ENCODE peak calls at places on chromosomes 2 and 18, in seven cellular contexts. E is astrocyte of the spinal cord, V is choroid plexus epithelial cell, M is psoas muscle, O is heart left ventricle, J is prostate gland, W is NCI-H2029. I is an unnamed sample.

GRCh38 chr2:53715568-53715967 is 52.0 kb upstream of the CHAC2 start:
- DNase-seq in E (peak; percentile 13), V (peak; percentile 36), M (no peak), O (no peak), J (no peak), W (no peak), I (peak; percentile 39)

GRCh38 chr2:193584522-193584938 is 1389.8 kb upstream of the TMEFF2 start:
- DNase-seq in E (peak; percentile 52), V (peak; percentile 71), M (no peak), O (no peak), J (no peak), W (no peak), I (peak; percentile 31)

GRCh38 chr2:238510911-238511613 is 84.3 kb downstream of the ASB1 start:
- DNase-seq in E (no peak), V (no peak), M (no peak), O (no peak), J (no peak), W (no peak), I (no peak)

GRCh38 chr2:203484266-203485112 is 50.6 kb downstream of the RAPH1 start:
- DNase-seq in E (no peak), V (peak; percentile 57), M (no peak), O (no peak), J (peak; percentile 21), W (no peak), I (peak; percentile 45)

GRCh38 chr2:133718688-133719201 is 150.5 kb upstream of the NCKAP5 start:
- DNase-seq in E (peak; percentile 88), V (peak; percentile 91), M (no peak), O (peak; percentile 78), J (no peak), W (no peak), I (peak; percentile 55)

GRCh38 chr18:33839452-33840225 is 261.6 kb downstream of the ASXL3 start:
- DNase-seq in E (peak; percentile 78), V (peak; percentile 77), M (peak; percentile 14), O (no peak), J (no peak), W (peak; percentile 52), I (peak; percentile 68)

GRCh38 chr2:218003994-218004419 is 1.2 kb upstream of the TNS1 start:
- DNase-seq in E (peak; percentile 79), V (peak; percentile 73), M (peak; percentile 86), O (peak; percentile 92), J (peak; percentile 42), W (no peak), I (peak; percentile 98)

GRCh38 chr2:97914691-97915213 is 81.0 kb downstream of the TMEM131 start:
- DNase-seq in E (no peak), V (no peak), M (no peak), O (no peak), J (no peak), W (no peak), I (peak; percentile 21)

GRCh38 chr2:164023896-164024295 is 288.1 kb upstream of the FIGN start:
- DNase-seq in E (peak; percentile 27), V (peak; percentile 21), M (no peak), O (peak; percentile 58), J (no peak), W (no peak), I (no peak)

GRCh38 chr2:171390941-171391516 is 42.8 kb downstream of the METTL8 start:
- DNase-seq in E (peak; percentile 87), V (peak; percentile 59), M (no peak), O (no peak), J (no peak), W (no peak), I (peak; percentile 61)

GRCh38 chr2:197294260-197294659 is 16.3 kb downstream of the ANKRD44 start:
- DNase-seq in E (no peak), V (no peak), M (no peak), O (no peak), J (no peak), W (no peak), I (no peak)

GRCh38 chr2:78780321-78780720 is 245.2 kb upstream of the REG3G start:
- DNase-seq in E (no peak), V (no peak), M (no peak), O (no peak), J (no peak), W (no peak), I (no peak)

GRCh38 chr2:171210864-171211431 is 50.3 kb upstream of the TLK1 start:
- DNase-seq in E (no peak), V (no peak), M (no peak), O (no peak), J (peak; percentile 19), W (no peak), I (no peak)

GRCh38 chr2:28979041-28979440 is 2.1 kb upstream of the TOGARAM2 start:
- DNase-seq in E (no peak), V (no peak), M (no peak), O (no peak), J (no peak), W (no peak), I (no peak)

GRCh38 chr18:12474876-12475275 is 67.1 kb downstream of the PRELID3A start:
- DNase-seq in E (no peak), V (peak; percentile 43), M (no peak), O (no peak), J (no peak), W (no peak), I (no peak)

GRCh38 chr18:3682061-3682460 is 232.1 kb downstream of the TGIF1 start:
- DNase-seq in E (no peak), V (no peak), M (no peak), O (no peak), J (no peak), W (no peak), I (no peak)

GRCh38 chr18:60894254-60894945 is 438.8 kb upstream of the CDH20 start:
- DNase-seq in E (no peak), V (peak; percentile 15), M (no peak), O (no peak), J (no peak), W (no peak), I (peak; percentile 9)

GRCh38 chr2:169572821-169573159 is 875 bp downstream of the FASTKD1 start:
- DNase-seq in E (peak; percentile 9), V (no peak), M (no peak), O (no peak), J (no peak), W (no peak), I (no peak)

GRCh38 chr2:119255760-119256573 is 32.3 kb downstream of the STEAP3 start:
- DNase-seq in E (peak; percentile 97), V (peak; percentile 97), M (no peak), O (no peak), J (no peak), W (peak; percentile 52), I (peak; percentile 91)

GRCh38 chr18:55419132-55419938 is 168.7 kb downstream of the TCF4 start:
- DNase-seq in E (no peak), V (no peak), M (no peak), O (no peak), J (no peak), W (no peak), I (peak; percentile 54)

GRCh38 chr18:78892201-78892600 is 87.4 kb upstream of the SALL3 start:
- DNase-seq in E (no peak), V (no peak), M (no peak), O (no peak), J (no peak), W (no peak), I (no peak)

GRCh38 chr2:230886641-230887040 is 21.9 kb downstream of the ITM2C start:
- DNase-seq in E (no peak), V (no peak), M (no peak), O (no peak), J (no peak), W (no peak), I (no peak)

GRCh38 chr2:189203177-189203799 is 23.7 kb upstream of the COL5A2 start:
- DNase-seq in E (no peak), V (no peak), M (no peak), O (no peak), J (no peak), W (peak; percentile 60), I (no peak)

GRCh38 chr2:140949932-140950331 is 1180.9 kb downstream of the LRP1B start:
- DNase-seq in E (no peak), V (no peak), M (no peak), O (no peak), J (no peak), W (no peak), I (no peak)

GRCh38 chr2:136238552-136239346 is 120.8 kb upstream of the CXCR4 start:
- DNase-seq in E (peak; percentile 44), V (peak; percentile 71), M (no peak), O (no peak), J (no peak), W (no peak), I (peak; percentile 81)

GRCh38 chr2:218807626-218808025 is 24.0 kb downstream of the PRKAG3 start:
- DNase-seq in E (no peak), V (no peak), M (no peak), O (no peak), J (no peak), W (no peak), I (no peak)

GRCh38 chr2:29015701-29016470 is 34.8 kb downstream of the TOGARAM2 start:
- DNase-seq in E (no peak), V (peak; percentile 18), M (no peak), O (peak; percentile 86), J (no peak), W (no peak), I (no peak)

GRCh38 chr18:63676526-63676925 is 14.8 kb upstream of the SERPINB3 start:
- DNase-seq in E (no peak), V (no peak), M (no peak), O (no peak), J (no peak), W (no peak), I (no peak)

GRCh38 chr18:62554083-62554815 is 31.4 kb downstream of the ZCCHC2 start:
- DNase-seq in E (no peak), V (no peak), M (no peak), O (no peak), J (no peak), W (no peak), I (no peak)

GRCh38 chr2:79832540-79833234 is 319.8 kb downstream of the CTNNA2 start:
- DNase-seq in E (no peak), V (no peak), M (no peak), O (no peak), J (no peak), W (no peak), I (no peak)

GRCh38 chr2:74092236-74092635 is 55.5 kb downstream of the BOLA3 start:
- DNase-seq in E (peak; percentile 35), V (peak; percentile 40), M (no peak), O (no peak), J (no peak), W (no peak), I (no peak)

GRCh38 chr2:162422894-162423293 is 79.0 kb downstream of the GCA start:
- DNase-seq in E (no peak), V (peak; percentile 22), M (no peak), O (no peak), J (no peak), W (no peak), I (no peak)

GRCh38 chr18:45337477-45337876 is 277.8 kb upstream of the SLC14A2 start:
- DNase-seq in E (no peak), V (no peak), M (no peak), O (no peak), J (no peak), W (no peak), I (no peak)

GRCh38 chr18:2906522-2907458 is 60.0 kb downstream of the EMILIN2 start:
- DNase-seq in E (no peak), V (no peak), M (peak; percentile 31), O (peak; percentile 45), J (no peak), W (no peak), I (no peak)

GRCh38 chr18:36440614-36441013 is 143.1 kb downstream of the FHOD3 start:
- DNase-seq in E (peak; percentile 33), V (peak; percentile 40), M (no peak), O (no peak), J (no peak), W (no peak), I (peak; percentile 36)

GRCh38 chr2:128490321-128490720 is 171.7 kb upstream of the HS6ST1 start:
- DNase-seq in E (no peak), V (no peak), M (no peak), O (no peak), J (no peak), W (no peak), I (no peak)